ENCODE peak calls at places on chromosomes 11 and 22, in four cellular contexts. U is esophagus squamous epithelium, A is GM06990, R is adrenal gland. H is an unnamed sample. For H3K36me3, the result is how much of the 10 kb centered on the place peaks cover.

GRCh38 chr22:28442951-28443876 is 236.4 kb downstream of the TTC28 start:
- DNase-seq in U (no peak), A (no peak), R (peak), H (peak)

GRCh38 chr22:30822216-30823014 is 127.7 kb downstream of the OSBP2 start:
- DNase-seq in U (no peak), A (no peak), R (no peak), H (no peak)

GRCh38 chr11:95067828-95068244 is 1.1 kb downstream of the SRSF8 start:
- DNase-seq in U (no peak), A (peak), R (no peak), H (peak)

GRCh38 chr11:7630002-7630401 is 43.3 kb downstream of the CYB5R2 start:
- DNase-seq in U (no peak), A (no peak), R (peak), H (no peak)

GRCh38 chr22:36224245-36224644 is 15.1 kb downstream of the APOL2 start:
- DNase-seq in U (no peak), A (no peak), R (no peak), H (no peak)

GRCh38 chr11:409008-409599 is 5.7 kb downstream of the SIGIRR start:
- DNase-seq in U (no peak), A (peak), R (no peak), H (no peak)

GRCh38 chr11:20027546-20028014 is 132.7 kb downstream of the DBX1 start:
- DNase-seq in U (no peak), A (no peak), R (no peak), H (no peak)

GRCh38 chr11:47766363-47767227 is 546 bp downstream of the FNBP4 start:
- DNase-seq in U (peak), A (peak), R (peak), H (peak)

GRCh38 chr22:36926309-36926708 is 12.9 kb downstream of the CSF2RB start:
- DNase-seq in U (no peak), A (no peak), R (no peak), H (no peak)

GRCh38 chr11:76524919-76525318 is 80.1 kb downstream of the EMSY start:
- DNase-seq in U (no peak), A (no peak), R (no peak), H (peak)

GRCh38 chr11:118065375-118065774 is 11.5 kb upstream of the TMPRSS4 start:
- DNase-seq in U (no peak), A (no peak), R (no peak), H (no peak)

GRCh38 chr11:107140988-107141387 is 122.7 kb upstream of the GUCY1A2 start:
- DNase-seq in U (no peak), A (no peak), R (no peak), H (no peak)

GRCh38 chr11:27497284-27497866 is 9.2 kb downstream of the LIN7C start:
- DNase-seq in U (no peak), A (no peak), R (no peak), H (no peak)

GRCh38 chr11:993632-994167 is 42.8 kb downstream of the MUC6 start:
- DNase-seq in U (no peak), A (no peak), R (no peak), H (no peak)

GRCh38 chr22:48758905-48759875 is 1068.5 kb downstream of the BRD1 start:
- DNase-seq in U (no peak), A (no peak), R (peak), H (no peak)

GRCh38 chr22:26949193-26949592 is 291.8 kb downstream of the MIAT start:
- DNase-seq in U (no peak), A (no peak), R (peak), H (no peak)

GRCh38 chr22:35257002-35257320 is 332 bp upstream of the HMGXB4 start:
- DNase-seq in U (no peak), A (no peak), R (no peak), H (no peak)

GRCh38 chr11:77082838-77083552 is 16.2 kb downstream of the CAPN5 start:
- DNase-seq in U (no peak), A (no peak), R (peak), H (no peak)

GRCh38 chr22:36258750-36259619 is 6.1 kb downstream of the APOL1 start:
- DNase-seq in U (no peak), A (no peak), R (peak), H (no peak)

GRCh38 chr22:41245917-41246499 is 5.3 kb upstream of the CHADL start:
- DNase-seq in U (no peak), A (no peak), R (no peak), H (no peak)
- H3K36me3 ChIP-seq in U (under half), A (under half), R (under half), H (under half)

DNA sequence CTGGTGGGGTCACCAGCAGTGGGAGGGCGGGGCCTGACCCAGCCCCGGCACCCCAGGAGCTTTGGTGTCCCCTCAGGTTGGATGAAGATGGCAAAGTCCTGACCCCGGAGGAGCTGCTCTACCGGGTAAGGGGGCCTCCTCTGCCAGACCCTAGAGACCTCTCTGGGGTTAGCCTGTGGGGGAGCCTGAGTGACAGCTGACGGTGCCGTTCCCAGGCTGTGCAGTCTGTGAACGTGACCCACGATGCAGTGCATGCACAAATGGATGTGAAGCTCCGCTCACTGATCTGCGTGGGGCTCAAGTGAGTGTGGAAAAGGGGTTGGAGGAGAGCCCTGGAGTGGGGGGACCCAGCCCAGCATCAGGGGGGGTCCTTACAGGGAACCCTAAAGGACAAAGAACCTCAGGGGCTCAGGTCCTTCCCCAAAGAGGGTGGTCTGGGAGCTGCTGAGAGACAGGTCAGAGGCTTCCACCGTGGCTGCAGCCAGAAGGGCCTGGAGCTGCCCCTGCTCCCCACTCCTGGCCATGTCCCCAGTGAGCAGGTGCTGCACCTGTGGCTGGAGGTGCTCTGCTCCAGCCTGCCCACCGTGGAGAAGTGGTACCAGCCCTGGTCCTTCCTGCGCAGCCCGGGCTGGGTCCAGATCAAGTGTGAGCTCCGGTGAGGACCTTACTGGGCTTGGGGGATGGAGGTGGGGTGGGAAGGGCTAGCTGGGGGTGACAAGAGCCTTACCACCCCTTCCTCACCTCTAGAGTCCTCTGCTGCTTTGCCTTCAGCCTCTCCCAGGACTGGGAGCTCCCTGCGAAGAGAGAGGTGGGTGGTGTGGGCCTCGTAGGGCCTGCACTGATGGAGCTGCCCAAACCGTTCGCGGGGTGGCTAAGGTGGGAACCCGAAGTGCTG is 38.6 kb downstream of the SGSM3 start:
- DNase-seq in U (no peak), A (no peak), R (no peak), H (no peak)
- H3K36me3 ChIP-seq in U (half or more), A (half or more), R (under half), H (under half)

GRCh38 chr11:78541537-78541936 is 33.1 kb downstream of the NARS2 start:
- DNase-seq in U (no peak), A (no peak), R (no peak), H (no peak)
- H3K36me3 ChIP-seq in U (under half), A (under half), R (under half), H (under half)

DNA sequence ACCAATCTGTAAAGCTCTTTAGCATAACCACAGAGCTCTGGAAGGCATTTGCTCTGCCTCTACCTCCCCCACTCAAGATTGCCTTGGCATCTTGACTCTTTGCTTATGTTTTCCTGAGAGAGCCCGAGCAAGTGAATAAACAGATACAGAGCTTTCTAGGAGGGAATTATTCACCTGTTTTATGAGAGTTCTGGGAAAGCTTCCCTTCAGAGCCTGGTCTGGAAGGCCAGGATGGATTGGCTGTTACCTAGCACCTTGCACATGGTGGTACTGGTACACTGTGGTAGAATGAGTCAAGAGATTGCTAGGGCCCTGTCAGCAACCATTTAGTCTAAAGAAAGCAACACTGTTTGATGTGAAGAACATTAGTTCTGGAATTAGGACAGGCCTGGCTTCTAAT is 52.3 kb downstream of the CABIN1 start:
- DNase-seq in U (no peak), A (no peak), R (no peak), H (no peak)
- H3K36me3 ChIP-seq in U (under half), A (under half), R (under half), H (under half)

DNA sequence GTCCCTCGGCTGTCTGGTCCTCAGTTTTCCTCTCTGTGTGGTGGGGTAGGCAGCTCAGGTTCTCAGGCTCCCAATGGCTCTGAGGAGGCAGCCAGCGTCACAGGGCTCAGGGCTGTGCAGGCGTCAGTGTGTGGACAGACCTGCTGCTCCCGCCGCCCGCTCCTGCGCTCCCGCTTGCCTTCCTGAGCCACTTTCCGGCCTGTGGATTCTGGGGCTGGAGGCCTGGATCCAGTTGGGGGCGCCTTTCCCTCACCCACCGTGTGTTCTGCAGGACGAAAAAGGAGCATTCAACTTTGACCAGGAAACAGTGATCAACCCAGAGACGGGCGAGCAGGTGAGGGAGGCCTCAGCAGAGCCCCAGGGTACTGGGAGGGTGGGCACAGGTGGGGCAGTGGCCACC is 14.7 kb downstream of the DPP3 start:
- DNase-seq in U (no peak), A (no peak), R (no peak), H (no peak)
- H3K36me3 ChIP-seq in U (under half), A (under half), R (under half), H (under half)

DNA sequence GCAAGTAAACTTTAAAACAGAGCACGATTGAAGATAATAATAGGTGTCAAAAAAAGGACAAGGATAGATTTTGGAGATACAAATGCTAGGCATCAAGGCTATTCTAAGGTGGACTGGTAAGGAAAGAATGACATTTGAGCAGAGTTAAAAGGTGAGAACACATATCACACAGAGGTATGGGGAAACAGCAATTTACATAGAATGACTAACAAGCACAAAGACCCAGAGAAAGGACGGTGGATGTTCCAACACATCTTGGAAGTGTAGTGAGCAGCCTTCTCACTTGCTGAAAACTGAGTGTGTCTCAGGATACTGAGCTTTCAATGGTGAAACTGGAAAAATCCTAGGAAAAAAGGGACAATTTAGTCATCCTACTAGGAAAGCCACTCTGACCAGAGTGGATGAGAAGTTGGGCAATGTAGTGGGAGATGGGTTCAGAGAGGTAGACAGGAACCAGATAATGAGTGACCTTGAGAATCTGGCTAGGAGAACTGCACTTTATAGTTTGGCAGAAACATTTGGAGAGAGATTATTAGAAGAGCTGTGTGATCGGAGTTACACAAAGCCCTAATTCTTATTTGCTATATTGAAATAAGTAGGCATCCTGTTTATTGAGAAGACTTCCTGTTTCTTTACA is 706.0 kb downstream of the KCNA4 start:
- DNase-seq in U (no peak), A (no peak), R (no peak), H (no peak)
- H3K36me3 ChIP-seq in U (under half), A (under half), R (under half), H (under half)